ENCODE peak calls at places on chromosomes 11 and 22, in eight cellular contexts. J is stomach, K is spleen, O is suprapubic skin, G is GM12878, T is H1, M is HCT116, D is endothelial cell of umbilical vein. B is an unnamed sample. For H3K9me3, the result is how much of the 10 kb centered on the place peaks cover.

GRCh38 chr22:29201722-29202230 is 3.9 kb upstream of the EMID1 start:
- DNase-seq in J (no peak), K (no peak), O (no peak), G (no peak), T (no peak), M (no peak), D (peak), B (no peak)

GRCh38 chr11:111765984-111766833 is at the start of gene PPP2R1B:
- DNase-seq in J (peak), K (peak), O (peak), G (peak), T (peak), M (peak), D (peak), B (peak)

GRCh38 chr22:23603266-23603665 is 23.2 kb upstream of the IGLL1 start:
- DNase-seq in J (no peak), K (no peak), O (no peak), G (no peak), T (no peak), M (no peak), D (no peak), B (no peak)

GRCh38 chr11:2581931-2582435 is 117.8 kb downstream of the KCNQ1OT1 start:
- DNase-seq in J (peak), K (peak), O (peak), G (no peak), T (no peak), M (no peak), D (no peak), B (peak)

GRCh38 chr22:46399625-46400024 is 64.1 kb downstream of the TRMU start:
- DNase-seq in J (no peak), K (no peak), O (no peak), G (no peak), T (no peak), M (no peak), D (no peak), B (no peak)

GRCh38 chr11:61281581-61282250 is 13.4 kb downstream of the VWCE start:
- DNase-seq in J (peak), K (no peak), O (no peak), G (no peak), T (peak), M (peak), D (peak), B (peak)

GRCh38 chr11:112216591-112217105 is 9.6 kb upstream of the PTS start:
- DNase-seq in J (no peak), K (no peak), O (no peak), G (no peak), T (no peak), M (no peak), D (no peak), B (no peak)

GRCh38 chr11:11501546-11502274 is 120.1 kb downstream of the GALNT18 start:
- DNase-seq in J (no peak), K (no peak), O (no peak), G (no peak), T (no peak), M (no peak), D (no peak), B (no peak)

GRCh38 chr11:67615455-67616430 is 9.0 kb downstream of the NDUFV1 start:
- DNase-seq in J (peak), K (peak), O (peak), G (no peak), T (no peak), M (peak), D (no peak), B (peak)

GRCh38 chr11:8383227-8383626 is 119.5 kb upstream of the LMO1 start:
- DNase-seq in J (no peak), K (no peak), O (no peak), G (no peak), T (no peak), M (no peak), D (no peak), B (no peak)

GRCh38 chr11:61771995-61772455 is 19.6 kb downstream of the MYRF start:
- DNase-seq in J (no peak), K (no peak), O (no peak), G (no peak), T (no peak), M (no peak), D (no peak), B (no peak)

GRCh38 chr11:43947815-43948214 is 5.4 kb downstream of the C11orf96 start:
- DNase-seq in J (no peak), K (peak), O (no peak), G (no peak), T (no peak), M (no peak), D (no peak), B (no peak)

GRCh38 chr11:58039589-58039988 is 8.8 kb downstream of the OR6Q1 start:
- DNase-seq in J (no peak), K (no peak), O (no peak), G (no peak), T (no peak), M (no peak), D (no peak), B (no peak)

GRCh38 chr11:64360403-64360980 is 1.5 kb downstream of the RPS6KA4 start:
- DNase-seq in J (no peak), K (no peak), O (no peak), G (no peak), T (no peak), M (no peak), D (no peak), B (no peak)

GRCh38 chr11:68321293-68322030 is 9.1 kb downstream of the LRP5 start:
- DNase-seq in J (peak), K (no peak), O (no peak), G (no peak), T (no peak), M (no peak), D (no peak), B (peak)

GRCh38 chr22:41410311-41410751 is 28.6 kb downstream of the TEF start:
- DNase-seq in J (peak), K (no peak), O (no peak), G (no peak), T (no peak), M (no peak), D (no peak), B (no peak)

GRCh38 chr11:66556086-66556485 is 9.4 kb downstream of the ACTN3 start:
- DNase-seq in J (no peak), K (no peak), O (no peak), G (no peak), T (no peak), M (no peak), D (no peak), B (no peak)

GRCh38 chr11:117186431-117186761 is 7.9 kb downstream of the SIDT2 start:
- DNase-seq in J (no peak), K (peak), O (peak), G (no peak), T (no peak), M (no peak), D (no peak), B (no peak)

GRCh38 chr11:127640822-127641485 is 640.4 kb upstream of the KIRREL3 start:
- DNase-seq in J (no peak), K (no peak), O (no peak), G (no peak), T (no peak), M (no peak), D (peak), B (no peak)

GRCh38 chr11:2128512-2129322 is 10.5 kb downstream of the IGF2 start:
- DNase-seq in J (no peak), K (no peak), O (no peak), G (no peak), T (no peak), M (no peak), D (no peak), B (no peak)

GRCh38 chr22:19718255-19719054 is 4.2 kb downstream of the SEPTIN5 start:
- DNase-seq in J (no peak), K (no peak), O (no peak), G (no peak), T (no peak), M (no peak), D (no peak), B (peak)

GRCh38 chr11:29183301-29183700 is 833.5 kb downstream of the KCNA4 start:
- DNase-seq in J (no peak), K (no peak), O (no peak), G (no peak), T (no peak), M (no peak), D (peak), B (no peak)

GRCh38 chr11:62948765-62949320 is 27.7 kb upstream of the CHRM1 start:
- DNase-seq in J (peak), K (no peak), O (no peak), G (no peak), T (no peak), M (no peak), D (no peak), B (no peak)

GRCh38 chr11:62611705-62612365 is 740 bp downstream of the EML3 start:
- DNase-seq in J (peak), K (peak), O (no peak), G (no peak), T (no peak), M (no peak), D (peak), B (peak)

GRCh38 chr11:67609316-67609715 is 2.6 kb downstream of the NDUFV1 start:
- DNase-seq in J (no peak), K (no peak), O (no peak), G (no peak), T (no peak), M (no peak), D (no peak), B (peak)

GRCh38 chr11:125025968-125026367 is 37.1 kb upstream of the SLC37A2 start:
- DNase-seq in J (no peak), K (no peak), O (no peak), G (no peak), T (no peak), M (no peak), D (no peak), B (no peak)

GRCh38 chr11:118281284-118281683 is 17.2 kb upstream of the MPZL2 start:
- DNase-seq in J (no peak), K (no peak), O (no peak), G (no peak), T (no peak), M (no peak), D (no peak), B (no peak)

GRCh38 chr22:23100124-23100801 is 29.9 kb downstream of the GNAZ start:
- DNase-seq in J (no peak), K (no peak), O (no peak), G (no peak), T (no peak), M (no peak), D (no peak), B (no peak)

GRCh38 chr22:46063861-46064235 is 86.5 kb upstream of the PPARA start:
- DNase-seq in J (peak), K (peak), O (peak), G (no peak), T (no peak), M (no peak), D (no peak), B (peak)

GRCh38 chr22:46674367-46674781 is 54.2 kb downstream of the GRAMD4 start:
- DNase-seq in J (peak), K (peak), O (peak), G (no peak), T (no peak), M (no peak), D (peak), B (peak)

GRCh38 chr22:19822301-19823117 is 32.2 kb downstream of the GNB1L start:
- DNase-seq in J (peak), K (no peak), O (no peak), G (no peak), T (no peak), M (no peak), D (no peak), B (peak)

GRCh38 chr11:68353118-68353517 is 40.7 kb downstream of the LRP5 start:
- DNase-seq in J (no peak), K (no peak), O (no peak), G (no peak), T (no peak), M (no peak), D (no peak), B (no peak)

GRCh38 chr11:20364412-20364792 is 888 bp downstream of the HTATIP2 start:
- DNase-seq in J (no peak), K (no peak), O (no peak), G (no peak), T (no peak), M (no peak), D (no peak), B (no peak)

GRCh38 chr22:46072981-46073682 is 77.2 kb upstream of the PPARA start:
- DNase-seq in J (peak), K (peak), O (no peak), G (no peak), T (no peak), M (no peak), D (no peak), B (no peak)

GRCh38 chr22:49183208-49183825 is 644.4 kb downstream of the BRD1 start:
- DNase-seq in J (no peak), K (peak), O (no peak), G (no peak), T (no peak), M (no peak), D (no peak), B (no peak)

GRCh38 chr22:49182416-49182815 is 645.3 kb downstream of the BRD1 start:
- DNase-seq in J (no peak), K (peak), O (no peak), G (no peak), T (no peak), M (no peak), D (no peak), B (no peak)

GRCh38 chr22:49185312-49185969 is 642.2 kb downstream of the BRD1 start:
- DNase-seq in J (no peak), K (peak), O (no peak), G (no peak), T (no peak), M (no peak), D (no peak), B (no peak)

GRCh38 chr22:49184736-49185135 is 642.9 kb downstream of the BRD1 start:
- DNase-seq in J (no peak), K (peak), O (no peak), G (no peak), T (no peak), M (no peak), D (no peak), B (no peak)

DNA sequence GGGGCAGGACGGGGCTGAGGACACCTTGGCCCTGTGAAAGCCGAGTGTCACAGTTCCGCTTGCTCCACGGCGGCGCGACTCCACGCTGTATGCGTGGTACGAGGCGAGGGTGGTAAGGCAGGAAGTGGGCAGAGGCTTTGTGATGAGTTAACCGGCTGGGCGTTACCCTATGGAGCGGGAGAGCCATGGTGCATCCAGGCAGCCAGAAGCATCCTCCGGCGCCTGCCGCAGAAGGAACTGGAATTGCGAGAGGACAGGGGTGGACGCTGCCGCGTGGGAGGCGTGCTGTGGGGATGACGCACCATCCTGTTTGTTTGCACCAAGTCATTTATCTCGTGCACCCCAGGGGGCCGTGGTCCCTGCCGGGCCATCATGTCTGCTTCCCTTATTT is 643.9 kb downstream of the BRD1 start:
- DNase-seq in J (no peak), K (peak), O (no peak), G (no peak), T (no peak), M (no peak), D (no peak), B (no peak)
- H3K9me3 ChIP-seq in J (under half), K (under half), O (under half), G (under half), T (under half), M (under half), D (under half), B (under half)

GRCh38 chr22:38882972-38883622 is 11.1 kb upstream of the CBX6 start:
- DNase-seq in J (no peak), K (no peak), O (no peak), G (no peak), T (no peak), M (no peak), D (no peak), B (no peak)

GRCh38 chr22:38879961-38880360 is 7.9 kb upstream of the CBX6 start:
- DNase-seq in J (no peak), K (no peak), O (no peak), G (no peak), T (no peak), M (no peak), D (no peak), B (no peak)

GRCh38 chr22:38881464-38881871 is 9.5 kb upstream of the CBX6 start:
- DNase-seq in J (peak), K (no peak), O (no peak), G (no peak), T (no peak), M (no peak), D (no peak), B (no peak)

GRCh38 chr22:38881997-38882396 is 10.0 kb upstream of the CBX6 start:
- DNase-seq in J (no peak), K (no peak), O (no peak), G (no peak), T (no peak), M (no peak), D (no peak), B (no peak)

GRCh38 chr22:38882480-38882879 is 10.5 kb upstream of the CBX6 start:
- DNase-seq in J (no peak), K (no peak), O (no peak), G (no peak), T (no peak), M (no peak), D (no peak), B (no peak)
- TF ChIP-seq POLR2AphosphoS5 in J (no peak), K (no peak), O (no peak), G (no peak), T (no peak), M (no peak), D (no peak), B (no peak)

GRCh38 chr11:126585388-126586302 is 230.2 kb downstream of the ST3GAL4 start:
- DNase-seq in J (peak), K (peak), O (peak), G (no peak), T (no peak), M (no peak), D (peak), B (peak)
- TF ChIP-seq POLR2A in J (no peak), K (no peak), O (no peak), G (no peak), T (no peak), M (no peak), D (no peak), B (no peak)

GRCh38 chr11:70697701-70698100 is 299.4 kb downstream of the CTTN start:
- DNase-seq in J (no peak), K (peak), O (no peak), G (no peak), T (no peak), M (no peak), D (no peak), B (no peak)

GRCh38 chr11:70695086-70695960 is 297.0 kb downstream of the CTTN start:
- DNase-seq in J (no peak), K (peak), O (no peak), G (no peak), T (no peak), M (no peak), D (no peak), B (no peak)

GRCh38 chr11:70694371-70694770 is 296.0 kb downstream of the CTTN start:
- DNase-seq in J (no peak), K (peak), O (no peak), G (no peak), T (no peak), M (no peak), D (no peak), B (no peak)

GRCh38 chr11:70696564-70696963 is 298.2 kb downstream of the CTTN start:
- DNase-seq in J (no peak), K (no peak), O (no peak), G (no peak), T (no peak), M (no peak), D (no peak), B (no peak)

DNA sequence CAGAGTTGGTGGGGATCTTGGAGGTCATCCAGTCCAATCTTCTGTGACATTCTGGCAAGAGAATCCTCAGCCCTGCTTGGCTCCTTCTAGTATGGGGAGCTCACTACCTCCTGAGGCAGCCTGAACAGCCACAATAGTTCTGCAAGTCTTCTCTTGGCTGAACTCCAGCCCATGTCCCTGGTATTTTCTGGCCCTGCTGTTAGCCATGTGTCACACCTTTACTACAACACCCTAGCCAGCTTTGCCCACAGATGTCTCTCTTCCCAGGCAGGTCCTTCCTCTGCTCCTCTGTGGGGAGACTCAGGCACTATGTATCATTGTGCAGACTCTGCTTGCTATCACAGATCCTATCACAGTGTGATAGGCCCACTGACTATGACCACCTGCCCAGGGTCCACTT is 297.7 kb downstream of the CTTN start:
- DNase-seq in J (no peak), K (peak), O (no peak), G (no peak), T (no peak), M (no peak), D (no peak), B (no peak)
- H3K9me3 ChIP-seq in J (under half), K (under half), O (under half), G (under half), T (under half), M (under half), D (under half), B (under half)

GRCh38 chr22:35629406-35630234 is 12.5 kb upstream of the MB start:
- DNase-seq in J (peak), K (no peak), O (peak), G (peak), T (peak), M (peak), D (peak), B (no peak)
- TF ChIP-seq POLR2AphosphoS5 in J (peak), K (no peak), O (no peak), G (no peak), T (no peak), M (peak), D (peak), B (peak)

GRCh38 chr22:45009881-45010531 is at the start of gene PHF21B:
- DNase-seq in J (peak), K (no peak), O (no peak), G (no peak), T (no peak), M (no peak), D (peak), B (no peak)
- TF ChIP-seq POLR2A in J (no peak), K (no peak), O (no peak), G (peak), T (peak), M (no peak), D (no peak), B (no peak)

DNA sequence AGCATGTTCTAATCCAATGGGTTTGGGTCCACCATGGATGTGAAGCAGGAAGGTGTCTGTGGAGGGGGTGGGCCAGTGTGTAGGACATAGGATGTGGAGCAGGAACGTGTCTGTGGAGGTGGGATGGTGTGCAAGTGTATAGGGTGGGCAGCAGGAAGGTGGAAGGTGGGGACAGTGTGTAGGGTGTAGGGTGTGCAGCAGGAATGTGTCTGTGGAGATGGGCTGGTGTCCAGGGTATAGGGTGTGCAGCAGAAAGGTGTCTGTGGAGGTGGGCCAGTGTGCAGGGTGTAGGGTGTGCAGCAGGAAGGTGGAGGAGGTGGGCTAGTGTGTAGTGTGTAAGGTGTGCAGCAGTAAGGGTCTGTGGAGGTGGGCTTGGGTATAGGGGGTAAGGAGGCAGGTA is 1068.0 kb downstream of the NTM start:
- DNase-seq in J (no peak), K (no peak), O (no peak), G (no peak), T (no peak), M (no peak), D (no peak), B (no peak)
- H3K9me3 ChIP-seq in J (under half), K (under half), O (under half), G (under half), T (under half), M (under half), D (under half), B (under half)